ENCODE peak calls at places on chromosomes 7 and 10, in nine cellular contexts. X is GM10248, L is ascending aorta, W is IMR-90, H is chondrocyte, R is body of pancreas, Q is activated B cell treated with CpG ODN at 0.5 μM for 24 hours, O is GM06990, Y is RWPE1. T is an unnamed sample.

GRCh38 chr7:91411062-91411461 is 146.8 kb downstream of the FZD1 start:
- DNase-seq in Q (no peak), O (no peak), L (no peak), R (no peak), Y (no peak), W (no peak), X (no peak), H (no peak), T (no peak)

GRCh38 chr7:2383543-2384274 is 19.7 kb upstream of the CHST12 start:
- DNase-seq in W (no peak), O (no peak), R (no peak), L (no peak), Q (no peak), H (no peak), X (no peak), Y (no peak), T (no peak)

GRCh38 chr10:74930962-74931361 is 104.6 kb downstream of the KAT6B start:
- DNase-seq in Q (no peak), Y (no peak), R (no peak), X (no peak), L (no peak), H (no peak), O (no peak), W (no peak), T (no peak)

GRCh38 chr10:58796242-58796641 is 283.6 kb downstream of the BICC1 start:
- DNase-seq in H (no peak), R (no peak), Q (no peak), Y (no peak), O (no peak), W (no peak), L (no peak), X (no peak), T (no peak)

GRCh38 chr10:59624951-59625350 is 84.7 kb downstream of the SLC16A9 start:
- DNase-seq in O (no peak), L (no peak), H (no peak), W (no peak), Q (no peak), X (no peak), R (no peak), Y (no peak), T (no peak)

GRCh38 chr10:119303886-119304285 is 96.5 kb downstream of the GRK5 start:
- DNase-seq in Y (peak; percentile 93), X (no peak), L (no peak), O (no peak), W (no peak), Q (no peak), R (peak; percentile 61), H (no peak), T (no peak)

GRCh38 chr7:143013897-143014296 is 13.0 kb downstream of the OR9A2 start:
- DNase-seq in W (peak; percentile 53), H (no peak), O (no peak), Q (no peak), Y (no peak), R (no peak), L (no peak), X (no peak), T (peak; percentile 66)

GRCh38 chr10:80204193-80204714 is 1.1 kb downstream of the ANXA11 start:
- DNase-seq in L (no peak), W (no peak), Q (no peak), R (peak; percentile 72), Y (peak; percentile 76), O (no peak), H (no peak), X (no peak), T (peak; percentile 15)

GRCh38 chr10:100345570-100346330 is 1.3 kb upstream of the SCD start:
- DNase-seq in O (no peak), Y (no peak), W (peak; percentile 74), Q (no peak), X (no peak), L (no peak), H (no peak), R (no peak), T (peak; percentile 47)

GRCh38 chr10:1509003-1509402 is 228.3 kb downstream of the ADARB2 start:
- DNase-seq in L (no peak), Y (no peak), W (no peak), Q (no peak), R (no peak), H (no peak), O (no peak), X (no peak), T (no peak)

GRCh38 chr10:114367041-114367675 is 37.1 kb downstream of the AFAP1L2 start:
- DNase-seq in O (no peak), X (no peak), Y (no peak), R (no peak), H (no peak), W (no peak), L (no peak), Q (no peak), T (no peak)

DNA sequence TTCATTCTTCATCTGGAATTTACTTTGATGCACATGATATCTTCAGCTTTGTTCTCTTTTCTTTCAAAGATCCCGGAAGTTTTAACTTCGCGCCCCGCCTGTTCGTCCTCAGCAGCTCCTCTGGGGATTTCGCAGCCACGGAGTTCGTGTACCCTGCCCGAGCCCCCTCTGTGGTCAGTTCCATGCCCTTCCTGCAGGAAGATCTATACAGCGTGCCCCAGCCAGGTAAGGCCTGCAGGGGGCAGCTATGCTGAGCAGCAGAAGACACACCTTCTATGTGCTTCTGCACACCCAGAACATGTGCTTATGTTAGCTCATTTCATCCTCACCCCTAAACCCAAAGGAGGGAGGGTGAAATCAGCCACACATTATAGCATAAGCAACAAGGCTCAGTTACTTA is 79.7 kb upstream of the LYZL2 start:
- DNase-seq in R (no peak), X (no peak), L (no peak), Q (no peak), W (no peak), O (no peak), H (no peak), Y (no peak), T (no peak)
- TF ChIP-seq CTCF in R (no peak), X (no peak), L (no peak), Q (no peak), W (no peak), O (peak; percentile 32), H (no peak), Y (no peak), T (peak; percentile 24)

DNA sequence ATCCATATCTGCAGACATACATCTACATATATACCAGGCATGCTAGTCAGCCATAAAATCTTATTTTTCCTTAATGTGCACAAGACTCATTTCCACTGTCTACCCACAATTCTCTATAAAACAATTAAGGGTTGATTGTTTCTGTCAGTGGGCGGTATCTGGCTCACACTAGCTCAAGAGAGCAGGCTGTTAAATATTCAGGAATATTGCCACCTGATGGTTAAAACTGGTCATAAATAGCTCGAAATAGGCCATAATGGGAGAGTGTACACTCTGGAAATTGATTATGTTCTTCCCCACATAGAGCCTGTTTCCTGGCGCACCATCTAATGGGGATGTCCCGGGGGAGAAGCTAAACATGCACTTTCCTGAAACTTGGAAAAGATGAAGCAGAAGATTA is 620.6 kb upstream of the ANKRD30A start:
- DNase-seq in H (no peak), O (no peak), L (no peak), Q (no peak), R (no peak), Y (no peak), W (no peak), X (no peak), T (no peak)
- TF ChIP-seq CTCF in H (peak; percentile 55), O (no peak), L (no peak), Q (no peak), R (peak; percentile 9), Y (no peak), W (no peak), X (no peak), T (no peak)

GRCh38 chr10:26448292-26448691 is 10.2 kb downstream of the APBB1IP start:
- DNase-seq in R (no peak), O (peak; percentile 43), Y (no peak), Q (no peak), X (no peak), L (no peak), H (no peak), W (no peak), T (no peak)

GRCh38 chr10:26449726-26450125 is 11.6 kb downstream of the APBB1IP start:
- DNase-seq in H (no peak), Y (no peak), W (no peak), O (no peak), Q (no peak), R (no peak), L (no peak), X (no peak), T (no peak)

GRCh38 chr10:26445411-26446031 is 7.4 kb downstream of the APBB1IP start:
- DNase-seq in O (no peak), R (no peak), H (no peak), L (no peak), W (no peak), Q (no peak), X (no peak), Y (no peak), T (peak; percentile 59)

GRCh38 chr10:26448706-26449435 is 10.7 kb downstream of the APBB1IP start:
- DNase-seq in O (peak; percentile 67), Q (peak; percentile 43), H (no peak), Y (no peak), X (peak; percentile 57), R (no peak), W (no peak), L (no peak), T (no peak)

DNA sequence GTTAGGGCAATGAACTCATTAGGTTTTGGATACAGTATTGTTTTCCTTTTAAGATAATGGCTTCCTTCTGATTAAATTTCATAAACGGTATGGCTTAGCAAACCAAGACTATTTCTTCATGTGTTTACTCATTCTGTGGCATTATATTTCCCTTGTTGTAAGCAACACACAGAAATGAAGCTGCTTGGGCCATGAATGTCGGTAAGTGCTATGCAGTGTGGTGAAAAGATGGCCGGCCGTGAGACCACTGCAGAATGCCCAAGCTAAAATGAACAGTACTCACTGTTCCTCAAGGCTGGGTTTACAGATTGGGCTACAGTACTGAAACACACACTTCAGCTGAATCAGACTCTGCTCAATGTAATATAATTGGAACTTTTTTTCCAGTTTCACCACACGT is 8.1 kb downstream of the APBB1IP start:
- DNase-seq in R (no peak), X (no peak), H (no peak), W (no peak), O (no peak), Q (no peak), L (no peak), Y (no peak), T (no peak)
- TF ChIP-seq CTCF in R (no peak), X (no peak), H (no peak), W (no peak), O (no peak), Q (no peak), L (no peak), Y (no peak), T (no peak)

DNA sequence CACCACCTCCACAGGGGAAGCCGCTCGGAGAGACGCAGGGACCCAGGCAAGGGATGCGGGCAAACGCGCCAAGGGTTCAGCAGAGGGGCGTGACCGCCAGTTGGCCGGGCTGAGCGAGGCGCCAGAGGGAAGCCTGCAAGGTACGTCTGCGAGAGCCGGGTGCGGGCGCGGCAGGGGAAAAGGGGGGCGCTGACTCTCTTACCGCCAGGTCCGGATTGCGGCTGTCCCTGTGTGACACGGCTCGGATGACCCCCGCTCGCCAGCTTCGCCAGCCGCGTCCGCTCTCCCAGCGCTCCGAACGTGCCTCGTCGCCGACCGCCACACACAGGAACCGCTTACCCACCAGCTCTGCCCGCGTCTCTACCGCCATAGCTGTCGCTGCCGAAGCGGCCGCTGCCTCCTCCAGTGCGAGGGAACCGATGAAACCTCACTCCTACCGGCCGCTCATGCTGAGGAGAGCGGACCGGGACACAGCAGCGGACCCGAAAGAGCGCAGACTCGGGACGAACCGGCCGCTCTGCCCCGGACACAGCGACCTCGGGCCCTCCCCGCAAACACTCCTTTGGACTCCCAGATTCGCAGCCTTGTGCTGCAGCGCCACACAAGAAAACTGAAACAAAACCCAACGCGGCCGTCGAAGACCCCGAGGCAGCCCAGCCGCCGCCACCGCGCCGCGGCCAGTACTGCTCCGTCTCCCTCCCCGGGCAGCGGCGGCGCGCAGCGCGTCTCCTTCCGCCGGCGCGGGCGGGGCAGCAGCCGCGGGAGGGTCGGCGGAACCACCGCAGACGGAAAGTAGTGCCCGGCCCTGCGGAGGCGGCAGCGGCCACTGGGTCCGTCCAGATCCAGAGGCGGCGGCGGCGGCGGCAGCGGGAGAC is at the start of gene JMJD1C:
- DNase-seq in Q (peak; percentile 74), R (peak; percentile 77), W (peak; percentile 84), Y (peak; percentile 75), X (peak; percentile 83), L (peak; percentile 88), H (peak; percentile 93), O (peak; percentile 90), T (peak; percentile 75)
- TF ChIP-seq CTCF in Q (no peak), R (peak; percentile 20), W (no peak), Y (no peak), X (no peak), L (no peak), H (peak; percentile 47), O (peak; percentile 23), T (peak; percentile 28)